ENCODE peak calls at places on chromosome 22, in four cellular contexts. V is effector memory CD4-positive, alpha-beta T cell; D is lung; H is substantia nigra. B is an unnamed sample.
A peak's percentile ranks its signal among the peaks of the same experiment; 100 is the strongest.

GRCh38 chr22:47274196-47274595 is 511.7 kb downstream of the TBC1D22A start:
- DNase-seq in V (no peak), D (no peak), H (no peak), B (no peak)

GRCh38 chr22:49308300-49308699 is 519.4 kb downstream of the BRD1 start:
- DNase-seq in V (no peak), D (no peak), H (no peak), B (no peak)

GRCh38 chr22:33337524-33337923 is 279.3 kb upstream of the SYN3 start:
- DNase-seq in V (no peak), D (peak; percentile 53), H (no peak), B (no peak)

GRCh38 chr22:46797355-46797754 is 34.9 kb downstream of the TBC1D22A start:
- DNase-seq in V (no peak), D (no peak), H (no peak), B (no peak)

GRCh38 chr22:20021196-20022181 is 579 bp downstream of the TANGO2 start:
- DNase-seq in V (peak; percentile 15), D (peak; percentile 64), H (peak; percentile 63), B (peak; percentile 88)

GRCh38 chr22:30241576-30242371 is 4.8 kb downstream of the LIF start:
- DNase-seq in V (no peak), D (no peak), H (no peak), B (no peak)

GRCh38 chr22:46293591-46294260 is 2.9 kb upstream of the GTSE1 start:
- DNase-seq in V (no peak), D (no peak), H (no peak), B (peak; percentile 43)

GRCh38 chr22:30649430-30650007 is 13.9 kb downstream of the SLC35E4 start:
- DNase-seq in V (peak; percentile 38), D (peak; percentile 45), H (no peak), B (peak; percentile 33)

GRCh38 chr22:28025866-28026575 is 107.0 kb upstream of the PITPNB start:
- DNase-seq in V (no peak), D (no peak), H (no peak), B (no peak)

GRCh38 chr22:34324763-34325162 is 404.5 kb upstream of the LARGE1 start:
- DNase-seq in V (no peak), D (no peak), H (no peak), B (no peak)

GRCh38 chr22:49155039-49155808 is 672.4 kb downstream of the BRD1 start:
- DNase-seq in V (no peak), D (no peak), H (no peak), B (no peak)

GRCh38 chr22:36212896-36213295 is 11.3 kb upstream of the APOL4 start:
- DNase-seq in V (no peak), D (no peak), H (no peak), B (no peak)

GRCh38 chr22:25497269-25497668 is 67.2 kb upstream of the GRK3 start:
- DNase-seq in V (no peak), D (no peak), H (no peak), B (no peak)

GRCh38 chr22:17569971-17570511 is 6.7 kb downstream of the SLC25A18 start:
- DNase-seq in V (no peak), D (no peak), H (no peak), B (peak; percentile 37)

GRCh38 chr22:27137809-27138400 is 480.5 kb downstream of the MIAT start:
- DNase-seq in V (no peak), D (no peak), H (no peak), B (no peak)

GRCh38 chr22:46036558-46037408 is 59.8 kb upstream of the WNT7B start:
- DNase-seq in V (peak; percentile 44), D (no peak), H (no peak), B (peak; percentile 31)

GRCh38 chr22:36079041-36079440 is 50.4 kb upstream of the RBFOX2 start:
- DNase-seq in V (no peak), D (no peak), H (no peak), B (no peak)

GRCh38 chr22:41939981-41940852 is 6.7 kb downstream of the CENPM start:
- DNase-seq in V (peak; percentile 96), D (peak; percentile 39), H (peak; percentile 23), B (no peak)

GRCh38 chr22:30212363-30212995 is 34.1 kb downstream of the LIF start:
- DNase-seq in V (no peak), D (peak; percentile 89), H (no peak), B (peak; percentile 19)

GRCh38 chr22:27531782-27532530 is 269.6 kb downstream of the MN1 start:
- DNase-seq in V (no peak), D (no peak), H (no peak), B (no peak)

GRCh38 chr22:22410121-22410520 is 98.4 kb downstream of the ZNF280B start:
- DNase-seq in V (no peak), D (no peak), H (no peak), B (peak; percentile 6)

GRCh38 chr22:20567371-20567847 is 60.0 kb downstream of the MED15 start:
- DNase-seq in V (no peak), D (no peak), H (no peak), B (no peak)

GRCh38 chr22:47966316-47966715 is 1203.9 kb downstream of the TBC1D22A start:
- DNase-seq in V (no peak), D (no peak), H (no peak), B (no peak)

GRCh38 chr22:48950151-48950915 is 877.3 kb downstream of the BRD1 start:
- DNase-seq in V (no peak), D (peak; percentile 27), H (no peak), B (no peak)

GRCh38 chr22:48708558-48709245 is 1119.0 kb downstream of the BRD1 start:
- DNase-seq in V (no peak), D (no peak), H (no peak), B (no peak)

GRCh38 chr22:41732096-41732772 is 32.9 kb downstream of the MEI1 start:
- DNase-seq in V (no peak), D (no peak), H (no peak), B (no peak)

GRCh38 chr22:27461470-27461869 is 340.1 kb downstream of the MN1 start:
- DNase-seq in V (no peak), D (no peak), H (no peak), B (no peak)

GRCh38 chr22:37516456-37516855 is 2.8 kb downstream of the CARD10 start:
- DNase-seq in V (no peak), D (no peak), H (no peak), B (no peak)
- H3K27ac ChIP-seq in V (no peak overlapping the region), D (no peak overlapping the region), H (no peak overlapping the region), B (no peak overlapping the region)

DNA sequence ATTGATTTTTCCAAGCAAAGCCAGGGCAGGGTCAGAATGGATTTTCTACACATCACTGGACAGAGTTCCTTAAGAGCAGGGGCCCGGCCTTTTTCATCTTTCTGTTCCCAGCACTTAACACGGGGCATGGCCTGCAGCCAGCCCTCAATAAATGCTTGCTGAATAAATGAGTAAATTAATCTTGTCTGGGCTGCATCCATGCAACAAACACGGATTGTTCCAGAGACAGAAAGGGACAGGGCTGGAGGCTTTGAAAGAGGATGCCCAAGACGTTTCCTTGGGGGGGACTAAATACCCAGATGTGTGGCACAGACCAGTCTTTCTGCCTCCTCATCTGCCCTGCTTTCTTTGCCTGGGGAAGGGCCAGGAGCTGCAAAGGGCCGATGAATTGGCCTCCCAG is 40.4 kb downstream of the SHISAL1 start:
- DNase-seq in V (no peak), D (no peak), H (no peak), B (no peak)
- H3K27ac ChIP-seq in V (no peak overlapping the region), D (no peak overlapping the region), H (no peak overlapping the region), B (no peak overlapping the region)

DNA sequence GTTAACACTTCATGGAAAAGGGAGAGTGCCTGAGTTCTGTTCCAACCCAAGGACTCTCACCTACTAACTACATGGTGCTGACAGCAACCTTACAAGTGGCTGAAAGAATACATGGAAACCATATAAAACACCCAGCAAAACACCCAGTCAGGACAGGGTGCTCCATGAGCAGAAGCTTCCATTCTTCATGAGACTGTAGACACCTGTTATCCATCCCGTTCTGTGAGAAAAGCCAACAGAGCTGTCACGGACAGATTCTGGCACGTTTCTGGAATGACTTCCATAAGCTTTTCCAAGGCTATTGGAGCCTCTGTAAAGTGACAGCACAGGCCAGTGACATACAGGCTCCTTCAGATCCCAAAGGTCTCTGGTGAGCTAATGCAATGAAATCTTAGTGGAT is 23.2 kb downstream of the PRR14L start:
- DNase-seq in V (no peak), D (no peak), H (no peak), B (no peak)
- H3K27ac ChIP-seq in V (no peak overlapping the region), D (no peak overlapping the region), H (no peak overlapping the region), B (no peak overlapping the region)

GRCh38 chr22:39312410-39312809 is 7.0 kb downstream of the RPL3 start:
- DNase-seq in V (no peak), D (no peak), H (no peak), B (no peak)
- H3K27ac ChIP-seq in V (no peak overlapping the region), D (no peak overlapping the region), H (no peak overlapping the region), B (no peak overlapping the region)

GRCh38 chr22:40541300-40541699 is 95.2 kb downstream of the MRTFA start:
- DNase-seq in V (no peak), D (no peak), H (no peak), B (no peak)

GRCh38 chr22:40544758-40545157 is 91.8 kb downstream of the MRTFA start:
- DNase-seq in V (no peak), D (no peak), H (no peak), B (no peak)

GRCh38 chr22:40542821-40543540 is 93.5 kb downstream of the MRTFA start:
- DNase-seq in V (no peak), D (no peak), H (no peak), B (no peak)

GRCh38 chr22:40535642-40536041 is 100.9 kb downstream of the MRTFA start:
- DNase-seq in V (no peak), D (no peak), H (no peak), B (no peak)

GRCh38 chr22:40540265-40540664 is 96.3 kb downstream of the MRTFA start:
- DNase-seq in V (no peak), D (no peak), H (no peak), B (no peak)
- H3K27ac ChIP-seq in V (no peak overlapping the region), D (no peak overlapping the region), H (no peak overlapping the region), B (no peak overlapping the region)

B was measured in gastrocnemius medialis.